ENCODE peak calls at places on chromosomes 2 and 18, in seven cellular contexts. S is germinal center, Q is EL, U is HuH-7.5, T is Ammon's horn, J is IMR-90, O is prostate gland. W is an unnamed sample.

GRCh38 chr2:174771631-174772491 is 7.6 kb upstream of the CHRNA1 start:
- DNase-seq in J (peak; percentile 82), U (peak; percentile 85), T (peak; percentile 87), Q (peak; percentile 85), S (peak; percentile 30), O (peak; percentile 48), W (peak; percentile 70)

GRCh38 chr2:17387591-17387990 is 130.6 kb downstream of the RAD51AP2 start:
- DNase-seq in J (no peak), T (peak; percentile 22), Q (no peak), U (no peak), S (no peak), O (no peak), W (no peak)

GRCh38 chr2:30288576-30288975 is 57.2 kb downstream of the LBH start:
- DNase-seq in T (no peak), Q (no peak), J (no peak), U (no peak), S (no peak), O (no peak), W (no peak)

GRCh38 chr2:7819860-7820259 is 862.0 kb upstream of the ID2 start:
- DNase-seq in U (no peak), T (no peak), S (no peak), O (no peak), J (no peak), Q (peak; percentile 11), W (no peak)

GRCh38 chr18:62717850-62718229 is 2.5 kb downstream of the PHLPP1 start:
- DNase-seq in O (no peak), S (no peak), Q (peak; percentile 11), J (peak; percentile 26), T (no peak), U (no peak), W (no peak)

GRCh38 chr2:174878537-174879147 is 114.4 kb upstream of the CHRNA1 start:
- DNase-seq in J (peak; percentile 49), U (no peak), S (no peak), O (peak; percentile 16), Q (peak; percentile 49), T (no peak), W (no peak)

GRCh38 chr2:157107877-157108276 is 149.6 kb upstream of the GALNT5 start:
- DNase-seq in S (no peak), T (no peak), J (peak; percentile 66), U (no peak), Q (peak; percentile 19), O (no peak), W (no peak)

GRCh38 chr18:21270453-21270852 is 28.4 kb downstream of the GREB1L start:
- DNase-seq in T (no peak), O (no peak), U (no peak), S (no peak), J (no peak), Q (peak; percentile 33), W (no peak)

GRCh38 chr2:27408601-27409320 is 630 bp downstream of the PPM1G start:
- DNase-seq in O (no peak), J (no peak), S (peak; percentile 19), U (no peak), Q (peak; percentile 32), T (peak; percentile 5), W (peak; percentile 47)

GRCh38 chr2:134782107-134782506 is 56.3 kb upstream of the ACMSD start:
- DNase-seq in O (no peak), U (no peak), S (no peak), T (no peak), J (no peak), Q (no peak), W (no peak)

GRCh38 chr2:150470435-150470834 is 17.0 kb downstream of the RND3 start:
- DNase-seq in U (no peak), T (no peak), S (no peak), Q (peak; percentile 36), J (peak; percentile 21), O (no peak), W (no peak)

GRCh38 chr18:68484241-68484640 is 230.7 kb downstream of the TMX3 start:
- DNase-seq in Q (peak; percentile 32), O (no peak), T (no peak), U (no peak), S (no peak), J (peak; percentile 55), W (no peak)

GRCh38 chr2:98869272-98869641 is 66.8 kb downstream of the CRACDL start:
- DNase-seq in Q (no peak), J (no peak), T (no peak), S (no peak), U (no peak), O (no peak), W (no peak)

GRCh38 chr2:68330691-68331090 is 10.9 kb upstream of the CNRIP1 start:
- DNase-seq in U (no peak), S (no peak), T (no peak), Q (peak; percentile 44), J (peak; percentile 57), O (no peak), W (no peak)

GRCh38 chr2:75788925-75789324 is 78.2 kb upstream of the GCFC2 start:
- DNase-seq in O (no peak), U (no peak), Q (no peak), S (no peak), J (no peak), T (no peak), W (no peak)

GRCh38 chr2:8515864-8516533 is 165.9 kb upstream of the ID2 start:
- DNase-seq in J (no peak), U (no peak), S (no peak), T (no peak), Q (no peak), O (no peak), W (peak; percentile 39)

GRCh38 chr2:191539068-191539467 is 138.9 kb upstream of the NABP1 start:
- DNase-seq in J (peak; percentile 40), Q (peak; percentile 39), U (no peak), T (no peak), O (no peak), S (peak; percentile 12), W (peak; percentile 41)

GRCh38 chr2:46615555-46616487 is 136.5 kb downstream of the TMEM247 start:
- DNase-seq in T (peak; percentile 13), S (peak; percentile 12), J (peak; percentile 14), O (no peak), U (peak; percentile 14), Q (peak; percentile 29), W (peak; percentile 14)

GRCh38 chr18:2425426-2426317 is 145.6 kb downstream of the METTL4 start:
- DNase-seq in Q (peak; percentile 25), T (no peak), U (no peak), O (no peak), J (peak; percentile 28), S (no peak), W (no peak)

GRCh38 chr18:48036641-48037421 is 106.4 kb upstream of the SMAD2 start:
- DNase-seq in J (no peak), U (no peak), S (no peak), T (no peak), Q (no peak), O (no peak), W (no peak)

GRCh38 chr2:130372833-130373807 is 17.3 kb downstream of the PTPN18 start:
- DNase-seq in T (no peak), U (no peak), S (no peak), J (no peak), O (no peak), Q (no peak), W (no peak)

GRCh38 chr2:135494917-135495316 is 36.1 kb downstream of the ZRANB3 start:
- DNase-seq in Q (no peak), O (no peak), U (no peak), J (no peak), T (no peak), S (no peak), W (no peak)

GRCh38 chr2:19235308-19235707 is 123.1 kb downstream of the OSR1 start:
- DNase-seq in S (no peak), J (peak; percentile 81), Q (peak; percentile 57), U (no peak), O (peak; percentile 58), T (no peak), W (no peak)

GRCh38 chr18:468841-469796 is 31.4 kb downstream of the COLEC12 start:
- DNase-seq in U (no peak), T (no peak), O (no peak), J (no peak), S (no peak), Q (no peak), W (no peak)

GRCh38 chr2:24837996-24838513 is 44.8 kb downstream of the CENPO start:
- DNase-seq in T (no peak), U (no peak), J (no peak), S (no peak), O (no peak), Q (no peak), W (no peak)

GRCh38 chr2:190221438-190221837 is 98.2 kb downstream of the HIBCH start:
- DNase-seq in Q (no peak), U (no peak), O (no peak), S (no peak), J (no peak), T (no peak), W (no peak)

GRCh38 chr2:180125245-180125962 is 118.3 kb upstream of the CWC22 start:
- DNase-seq in T (peak; percentile 93), O (peak; percentile 63), U (peak; percentile 27), Q (peak; percentile 95), S (peak; percentile 17), J (peak; percentile 96), W (peak; percentile 13)

GRCh38 chr2:68832161-68832869 is 38.9 kb downstream of the BMP10 start:
- DNase-seq in Q (peak; percentile 53), O (no peak), T (peak; percentile 62), U (no peak), J (peak; percentile 78), S (peak; percentile 46), W (peak; percentile 72)

GRCh38 chr18:21853020-21853419 is 112.4 kb downstream of the MIB1 start:
- DNase-seq in T (no peak), Q (peak; percentile 9), S (peak; percentile 14), U (no peak), J (peak; percentile 63), O (no peak), W (no peak)

GRCh38 chr2:23520256-23520655 is 135.3 kb downstream of the KLHL29 start:
- DNase-seq in S (no peak), J (no peak), U (peak; percentile 72), O (no peak), Q (no peak), T (no peak), W (no peak)

GRCh38 chr2:207487650-207488315 is 42.0 kb upstream of the CREB1 start:
- DNase-seq in J (peak; percentile 95), U (no peak), S (no peak), O (no peak), T (no peak), Q (peak; percentile 95), W (no peak)

GRCh38 chr2:132909427-132909826 is 239.4 kb upstream of the LYPD1 start:
- DNase-seq in J (peak; percentile 68), T (no peak), U (no peak), Q (peak; percentile 51), S (no peak), O (no peak), W (no peak)

GRCh38 chr2:53202063-53202462 is 565.5 kb upstream of the CHAC2 start:
- DNase-seq in T (peak; percentile 20), Q (peak; percentile 68), O (peak; percentile 43), J (peak; percentile 84), S (no peak), U (no peak), W (no peak)

GRCh38 chr2:40315684-40316083 is 136.2 kb downstream of the SLC8A1 start:
- DNase-seq in T (no peak), J (peak; percentile 71), S (no peak), O (no peak), U (no peak), Q (peak; percentile 69), W (no peak)

GRCh38 chr2:28219134-28219533 is 173.5 kb upstream of the FOSL2 start:
- DNase-seq in J (peak; percentile 43), S (no peak), Q (no peak), U (no peak), O (no peak), T (no peak), W (no peak)

GRCh38 chr2:212618636-212619035 is 80.0 kb upstream of the ERBB4 start:
- DNase-seq in Q (peak; percentile 61), T (no peak), J (peak; percentile 42), S (no peak), O (no peak), U (no peak), W (no peak)

GRCh38 chr18:13370995-13371625 is 152.6 kb downstream of the LDLRAD4 start:
- DNase-seq in J (no peak), T (no peak), O (no peak), S (no peak), Q (no peak), U (no peak), W (no peak)

GRCh38 chr2:197359859-197360258 is 49.3 kb upstream of the ANKRD44 start:
- DNase-seq in J (no peak), T (no peak), Q (no peak), S (peak; percentile 23), U (no peak), O (no peak), W (no peak)

W was measured in stimulated activated naive CD8-positive, alpha-beta T cell treated with anti-CD3 and anti-CD28 coated beads, Interleukin-15, Interleukin-2, amounts not matched to agents 100 U/mL and 50 U/mL, for 24 hours.